ENCODE peak calls at places on chromosomes 16 and 17, in five cellular contexts. A is H1, M is K562, Q is GM12878, U is HepG2. E is an unnamed sample.

GRCh38 chr17:2215616-2216364 is 87.8 kb downstream of the SMG6 start:
- DNase-seq in A (peak), M (no peak), Q (no peak), U (no peak), E (peak)

GRCh38 chr16:30548392-30549255 is 9.6 kb downstream of the ZNF764 start:
- DNase-seq in A (no peak), M (no peak), Q (no peak), U (no peak), E (no peak)

GRCh38 chr16:57859331-57859730 is 57.0 kb upstream of the KIFC3 start:
- DNase-seq in A (no peak), M (peak), Q (no peak), U (peak), E (peak)

GRCh38 chr16:49700222-49700927 is 155.5 kb downstream of the ZNF423 start:
- DNase-seq in A (peak), M (no peak), Q (no peak), U (no peak), E (peak)

GRCh38 chr16:47028767-47029377 is 55.4 kb upstream of the DNAJA2 start:
- DNase-seq in A (no peak), M (no peak), Q (no peak), U (no peak), E (no peak)

GRCh38 chr17:17840751-17841591 is 4.2 kb upstream of the SREBF1 start:
- DNase-seq in A (no peak), M (peak), Q (no peak), U (peak), E (peak)

GRCh38 chr17:2232244-2232638 is 71.3 kb downstream of the SMG6 start:
- DNase-seq in A (no peak), M (no peak), Q (no peak), U (no peak), E (no peak)

GRCh38 chr16:85125570-85126382 is 13.5 kb upstream of the CIBAR2 start:
- DNase-seq in A (no peak), M (no peak), Q (no peak), U (no peak), E (no peak)

GRCh38 chr17:62700964-62701705 is 73.7 kb downstream of the MRC2 start:
- DNase-seq in A (no peak), M (no peak), Q (no peak), U (no peak), E (no peak)

GRCh38 chr17:59533694-59534093 is 31.7 kb upstream of the DHX40 start:
- DNase-seq in A (peak), M (no peak), Q (no peak), U (no peak), E (no peak)

GRCh38 chr17:81563861-81564586 is 11.9 kb upstream of the FAAP100 start:
- DNase-seq in A (no peak), M (no peak), Q (no peak), U (no peak), E (no peak)

GRCh38 chr17:34533811-34534527 is 45.4 kb upstream of the TMEM132E start:
- DNase-seq in A (no peak), M (no peak), Q (no peak), U (no peak), E (no peak)

GRCh38 chr16:19166500-19166899 is 1.5 kb upstream of the SYT17 start:
- DNase-seq in A (no peak), M (no peak), Q (no peak), U (no peak), E (no peak)

GRCh38 chr17:68497885-68498319 is 14.3 kb upstream of the PRKAR1A start:
- DNase-seq in A (no peak), M (peak), Q (peak), U (no peak), E (no peak)

GRCh38 chr17:35423761-35424160 is 8.5 kb downstream of the SLFN12 start:
- DNase-seq in A (no peak), M (no peak), Q (no peak), U (no peak), E (no peak)

GRCh38 chr17:2396568-2397246 is 4.2 kb downstream of the MNT start:
- DNase-seq in A (peak), M (peak), Q (peak), U (peak), E (peak)

GRCh38 chr17:50426814-50427787 is 1.1 kb downstream of the ACSF2 start:
- DNase-seq in A (peak), M (peak), Q (no peak), U (peak), E (peak)

DNA sequence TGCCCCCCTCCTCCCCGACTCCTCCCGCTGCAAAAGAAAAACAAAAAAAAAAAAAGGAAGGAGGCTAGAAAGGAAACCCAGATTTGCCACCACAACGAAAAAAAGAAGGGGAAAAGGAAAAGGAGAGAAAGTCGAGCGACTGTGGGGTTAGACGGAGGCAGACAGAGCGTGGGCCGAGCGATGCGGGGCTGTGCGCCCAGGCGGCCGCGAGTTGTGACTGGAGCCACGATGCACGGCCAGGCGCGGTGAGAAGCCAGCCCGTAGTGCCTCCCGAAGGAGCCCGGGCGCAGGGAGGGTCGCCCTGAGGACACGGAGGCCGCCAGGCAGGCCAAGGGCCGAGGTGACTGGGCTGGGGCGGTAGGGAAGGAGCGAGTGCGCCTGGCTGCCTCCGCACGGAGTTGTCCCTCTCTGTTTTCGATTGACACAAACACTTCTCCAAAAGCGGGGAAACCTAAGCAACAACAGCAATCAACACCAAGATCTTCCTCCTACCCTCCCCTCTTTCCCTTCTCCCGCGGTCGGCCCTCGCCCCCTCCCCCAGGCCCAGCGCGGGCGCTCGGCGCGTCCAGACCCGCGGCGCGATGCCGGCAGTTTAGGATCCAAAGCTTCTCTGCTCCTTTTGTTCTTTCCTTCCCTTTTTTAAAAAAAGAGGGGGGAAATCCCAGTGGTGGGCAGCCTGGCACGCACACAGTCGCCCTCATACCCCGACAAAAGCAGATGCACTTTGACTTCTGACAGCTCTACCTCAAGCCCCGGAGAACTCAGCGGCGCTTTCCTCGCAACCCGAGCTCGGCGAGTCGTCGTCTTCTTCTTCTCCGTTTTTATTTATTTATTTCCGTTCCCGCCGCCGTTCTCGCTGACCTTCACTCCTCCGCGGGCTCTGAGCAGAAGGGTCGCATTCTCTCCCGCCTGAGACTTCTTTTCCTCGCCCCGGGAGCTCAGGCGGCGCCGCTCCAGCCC is at the start of gene LHX1:
- DNase-seq in A (peak), M (no peak), Q (no peak), U (no peak), E (peak)
- TF ChIP-seq EZH2 in A (peak), M (peak), Q (peak), U (peak), E (peak)

DNA sequence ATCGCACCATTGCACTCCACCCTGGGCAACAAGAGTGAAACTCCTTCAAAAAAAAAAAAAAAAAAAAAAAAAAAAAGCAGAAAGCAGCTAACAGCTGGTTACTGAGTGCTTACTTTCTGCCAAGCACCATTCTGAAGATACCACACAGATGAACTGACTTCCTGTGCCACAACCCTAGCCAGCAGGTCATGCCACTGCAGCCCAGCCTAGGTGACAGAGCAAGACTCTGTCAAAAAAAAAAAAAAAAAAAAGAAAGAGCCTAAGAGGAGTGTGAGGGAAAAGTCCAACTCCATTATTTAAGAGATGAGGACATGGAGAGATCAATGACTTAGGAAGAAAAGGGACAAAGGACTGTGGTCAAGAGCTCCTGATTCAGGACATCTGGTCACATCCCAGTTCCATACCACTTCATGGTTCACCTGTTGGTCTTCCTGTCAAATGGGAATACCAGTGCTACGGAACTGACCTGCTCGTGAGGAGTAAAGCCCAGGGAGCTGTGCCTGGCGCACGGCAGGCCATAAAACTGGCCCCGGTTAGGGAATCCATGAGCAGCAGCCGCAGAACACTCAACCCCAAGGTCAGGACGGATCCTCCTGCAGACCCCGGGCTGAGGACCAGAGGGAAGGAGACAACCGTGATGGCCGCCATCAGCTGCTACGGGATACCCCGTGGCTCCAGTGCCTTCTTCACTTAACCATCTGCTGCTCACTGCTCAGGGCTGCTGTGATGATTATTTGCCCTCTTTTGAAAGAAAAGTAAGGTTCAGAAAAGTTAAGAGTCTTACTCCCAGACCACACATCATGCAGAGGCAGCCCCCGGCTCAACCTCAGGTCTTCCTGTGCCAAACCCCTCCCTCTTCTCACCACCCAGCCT is 950 bp downstream of the KLHDC4 start:
- DNase-seq in A (no peak), M (peak), Q (no peak), U (no peak), E (no peak)
- TF ChIP-seq CTCF in A (no peak), M (no peak), Q (no peak), U (no peak), E (no peak)

DNA sequence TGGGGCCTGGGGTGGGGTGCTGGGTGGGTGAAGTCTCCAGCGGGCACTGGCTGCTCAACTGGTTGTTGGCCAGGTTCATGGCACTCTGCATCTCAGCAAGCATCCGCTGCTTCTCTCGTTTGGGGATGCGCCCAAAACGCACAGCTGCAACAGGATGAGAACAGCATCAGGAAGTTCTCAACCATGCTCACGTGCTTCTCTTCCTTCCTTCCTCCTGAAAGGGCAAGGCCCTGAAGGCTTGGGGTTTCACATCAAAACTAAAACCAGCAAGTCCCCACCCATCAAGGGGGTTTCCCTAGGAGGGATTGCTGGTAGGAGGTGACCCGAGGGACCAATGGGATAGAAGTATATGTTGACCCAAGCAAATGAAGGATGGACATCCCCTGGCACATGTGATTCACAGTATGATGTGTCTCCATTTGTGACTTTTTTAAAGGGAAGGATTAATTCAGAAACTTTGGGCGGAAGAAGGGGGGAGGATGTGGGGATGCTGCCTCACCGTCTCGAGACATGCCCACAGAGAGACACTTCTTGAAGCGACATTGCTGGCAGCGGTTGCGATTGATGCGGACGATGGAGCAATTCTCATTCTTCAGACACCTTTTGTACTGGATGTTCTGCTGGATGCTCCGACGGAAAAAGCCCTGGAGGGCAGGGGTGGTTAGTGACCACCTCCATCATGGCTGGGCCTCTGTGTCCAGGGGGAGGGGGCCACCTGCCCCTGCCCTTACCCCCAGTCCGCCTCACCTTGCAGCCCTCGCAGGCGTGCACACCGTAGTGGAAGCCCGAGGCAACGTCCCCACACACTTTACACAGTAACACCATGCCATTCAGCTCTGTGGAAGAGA is 4.2 kb downstream of the NR1D1 start:
- DNase-seq in A (no peak), M (no peak), Q (peak), U (no peak), E (no peak)
- TF ChIP-seq CREB1 in A (no peak), M (no peak), Q (peak), U (no peak), E (no peak)

GRCh38 chr17:14228903-14229302 is 7.8 kb downstream of the CDRT15 start:
- DNase-seq in A (no peak), M (no peak), Q (no peak), U (no peak), E (no peak)
- TF ChIP-seq EZH2 in A (no peak), M (no peak), Q (no peak), U (no peak), E (no peak)

GRCh38 chr16:53510704-53511070 is 7.7 kb upstream of the AKTIP start:
- DNase-seq in A (no peak), M (no peak), Q (no peak), U (no peak), E (no peak)
- TF ChIP-seq CTCF in A (no peak), M (no peak), Q (no peak), U (no peak), E (no peak)

GRCh38 chr17:32277284-32277683 is 11.7 kb downstream of the RHBDL3 start:
- DNase-seq in A (no peak), M (no peak), Q (no peak), U (no peak), E (peak)
- TF ChIP-seq CREB1 in A (no peak), M (no peak), Q (no peak), U (no peak), E (no peak)

GRCh38 chr16:88640039-88640495 is 1.7 kb downstream of the IL17C start:
- DNase-seq in A (no peak), M (no peak), Q (no peak), U (no peak), E (no peak)
- TF ChIP-seq EZH2 in A (no peak), M (no peak), Q (peak), U (peak), E (no peak)

GRCh38 chr16:80527297-80527696 is 13.5 kb upstream of the DYNLRB2 start:
- DNase-seq in A (peak), M (peak), Q (no peak), U (peak), E (peak)
- TF ChIP-seq CTCF in A (peak), M (peak), Q (peak), U (peak), E (peak)

GRCh38 chr17:16417399-16417798 is 2.0 kb downstream of the TRPV2 start:
- DNase-seq in A (no peak), M (no peak), Q (no peak), U (no peak), E (no peak)
- TF ChIP-seq CREB1 in A (no peak), M (no peak), Q (no peak), U (no peak), E (no peak)

DNA sequence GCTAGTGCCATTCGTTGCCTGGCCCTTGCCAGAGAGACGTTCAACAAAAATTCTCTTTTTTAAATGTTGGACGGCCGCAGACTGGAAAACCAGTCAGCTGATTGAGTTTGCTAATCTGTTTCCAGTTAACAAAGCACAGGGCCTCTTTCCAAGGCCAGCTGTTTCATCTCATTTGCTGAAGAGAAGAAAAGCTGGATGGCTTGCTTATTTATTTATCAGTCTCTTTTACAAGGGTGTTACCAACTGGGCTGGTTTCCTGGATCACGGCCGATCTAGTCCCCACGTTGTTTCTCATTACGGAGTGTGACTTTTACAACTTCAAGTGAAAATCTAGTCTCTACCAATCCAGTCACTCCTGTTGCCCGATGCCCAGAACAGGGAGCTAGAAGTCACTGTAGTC is 418.6 kb upstream of the DYNLRB2 start:
- DNase-seq in A (no peak), M (no peak), Q (no peak), U (no peak), E (no peak)
- TF ChIP-seq EZH2 in A (no peak), M (no peak), Q (no peak), U (no peak), E (no peak)